ENCODE peak calls at places on chromosome 22, in seven cellular contexts. P is stomach, H is GM23338, S is endothelial cell of umbilical vein, W is sigmoid colon, R is HepG2, K is suprapubic skin. B is an unnamed sample.

GRCh38 chr22:17587631-17588030 is 24.3 kb downstream of the SLC25A18 start:
- DNase-seq in P (no peak), H (no peak), S (no peak), W (no peak), R (no peak), K (no peak), B (no peak)

GRCh38 chr22:29307658-29308147 is 1.3 kb downstream of the GAS2L1 start:
- DNase-seq in P (no peak), H (no peak), S (no peak), W (peak), R (no peak), K (no peak), B (no peak)

GRCh38 chr22:50084570-50084969 is 656 bp downstream of the MLC1 start:
- DNase-seq in P (no peak), H (no peak), S (no peak), W (no peak), R (no peak), K (no peak), B (no peak)

GRCh38 chr22:36383110-36383581 is 4.6 kb downstream of the MYH9 start:
- DNase-seq in P (peak), H (no peak), S (peak), W (no peak), R (no peak), K (no peak), B (no peak)

GRCh38 chr22:36443198-36443770 is 38.2 kb downstream of the TXN2 start:
- DNase-seq in P (no peak), H (no peak), S (no peak), W (no peak), R (no peak), K (no peak), B (no peak)

GRCh38 chr22:43094085-43094484 is 4.9 kb upstream of the TTLL1 start:
- DNase-seq in P (peak), H (no peak), S (no peak), W (no peak), R (peak), K (no peak), B (no peak)

GRCh38 chr22:23856721-23857605 is 712 bp upstream of the SLC2A11 start:
- DNase-seq in P (no peak), H (peak), S (peak), W (peak), R (peak), K (no peak), B (no peak)

GRCh38 chr22:23408321-23408720 is 171.8 kb downstream of the IGLL1 start:
- DNase-seq in P (no peak), H (no peak), S (no peak), W (no peak), R (no peak), K (no peak), B (no peak)

GRCh38 chr22:36770116-36770945 is 5.6 kb downstream of the IFT27 start:
- DNase-seq in P (no peak), H (peak), S (no peak), W (peak), R (no peak), K (peak), B (no peak)

GRCh38 chr22:43848366-43849171 is 13.7 kb downstream of the SULT4A1 start:
- DNase-seq in P (no peak), H (peak), S (no peak), W (peak), R (no peak), K (no peak), B (no peak)

GRCh38 chr22:45302047-45302446 is 7.7 kb upstream of the FAM118A start:
- DNase-seq in P (no peak), H (no peak), S (peak), W (no peak), R (peak), K (no peak), B (no peak)

GRCh38 chr22:45072322-45072903 is 62.6 kb upstream of the PHF21B start:
- DNase-seq in P (no peak), H (peak), S (no peak), W (no peak), R (no peak), K (no peak), B (no peak)

GRCh38 chr22:44092636-44093220 is 68.6 kb downstream of the PARVB start:
- DNase-seq in P (no peak), H (no peak), S (no peak), W (peak), R (peak), K (no peak), B (no peak)

GRCh38 chr22:47128216-47129215 is 366.1 kb downstream of the TBC1D22A start:
- DNase-seq in P (no peak), H (no peak), S (no peak), W (no peak), R (no peak), K (peak), B (no peak)

GRCh38 chr22:46827781-46828180 is 65.3 kb downstream of the TBC1D22A start:
- DNase-seq in P (no peak), H (no peak), S (no peak), W (no peak), R (no peak), K (no peak), B (no peak)

GRCh38 chr22:41939981-41940852 is 6.7 kb downstream of the CENPM start:
- DNase-seq in P (peak), H (peak), S (no peak), W (no peak), R (no peak), K (no peak), B (no peak)

GRCh38 chr22:19361501-19362103 is 69.9 kb downstream of the HIRA start:
- DNase-seq in P (no peak), H (no peak), S (no peak), W (no peak), R (no peak), K (no peak), B (no peak)

GRCh38 chr22:46620588-46621242 is 529 bp downstream of the GRAMD4 start:
- DNase-seq in P (no peak), H (peak), S (no peak), W (peak), R (no peak), K (no peak), B (no peak)

GRCh38 chr22:26768986-26769385 is 111.6 kb downstream of the MIAT start:
- DNase-seq in P (no peak), H (no peak), S (no peak), W (no peak), R (no peak), K (no peak), B (no peak)

GRCh38 chr22:26143801-26144325 is 25.4 kb upstream of the SEZ6L start:
- DNase-seq in P (no peak), H (no peak), S (no peak), W (no peak), R (no peak), K (no peak), B (no peak)

GRCh38 chr22:28883917-28884753 is 763 bp downstream of the ZNRF3 start:
- DNase-seq in P (peak), H (peak), S (peak), W (peak), R (no peak), K (peak), B (no peak)

GRCh38 chr22:48496226-48496845 is 1331.3 kb downstream of the BRD1 start:
- DNase-seq in P (no peak), H (no peak), S (no peak), W (no peak), R (no peak), K (peak), B (no peak)

GRCh38 chr22:35612903-35613302 is 4.2 kb downstream of the MB start:
- DNase-seq in P (no peak), H (no peak), S (no peak), W (no peak), R (no peak), K (no peak), B (no peak)

GRCh38 chr22:30617819-30618218 is 10.8 kb downstream of the TCN2 start:
- DNase-seq in P (no peak), H (no peak), S (no peak), W (no peak), R (no peak), K (no peak), B (no peak)

GRCh38 chr22:30290318-30290678 is 993 bp upstream of the CASTOR1 start:
- DNase-seq in P (no peak), H (no peak), S (peak), W (no peak), R (no peak), K (no peak), B (no peak)

GRCh38 chr22:41445171-41446056 is 1.2 kb downstream of the TOB2 start:
- DNase-seq in P (peak), H (peak), S (peak), W (peak), R (no peak), K (no peak), B (no peak)

GRCh38 chr22:20092477-20092854 is 12.4 kb downstream of the DGCR8 start:
- DNase-seq in P (no peak), H (no peak), S (no peak), W (no peak), R (no peak), K (no peak), B (no peak)

GRCh38 chr22:26709617-26710390 is 52.4 kb downstream of the MIAT start:
- DNase-seq in P (no peak), H (no peak), S (no peak), W (no peak), R (no peak), K (no peak), B (no peak)

GRCh38 chr22:50719814-50720300 is 18.1 kb upstream of the ACR start:
- DNase-seq in P (no peak), H (peak), S (no peak), W (no peak), R (no peak), K (no peak), B (no peak)

GRCh38 chr22:33921576-33922181 is 1.4 kb upstream of the LARGE1 start:
- DNase-seq in P (peak), H (peak), S (no peak), W (peak), R (peak), K (peak), B (no peak)

GRCh38 chr22:33922268-33922667 is 2.0 kb upstream of the LARGE1 start:
- DNase-seq in P (peak), H (peak), S (no peak), W (peak), R (peak), K (peak), B (no peak)

GRCh38 chr22:33919591-33920501 is at the start of gene LARGE1:
- DNase-seq in P (peak), H (peak), S (no peak), W (peak), R (peak), K (peak), B (no peak)

GRCh38 chr22:33923033-33923432 is 2.8 kb upstream of the LARGE1 start:
- DNase-seq in P (no peak), H (no peak), S (no peak), W (no peak), R (no peak), K (no peak), B (no peak)

GRCh38 chr22:33920927-33921575 is 775 bp upstream of the LARGE1 start:
- DNase-seq in P (peak), H (peak), S (peak), W (peak), R (peak), K (peak), B (no peak)
- TF ChIP-seq POLR2AphosphoS5 in P (peak), H (peak), S (no peak), W (peak), R (peak), K (no peak), B (peak)

GRCh38 chr22:38923463-38924196 is 33.8 kb upstream of the APOBEC3A start:
- DNase-seq in P (peak), H (peak), S (peak), W (peak), R (peak), K (peak), B (no peak)
- TF ChIP-seq POLR2AphosphoS5 in P (peak), H (no peak), S (no peak), W (peak), R (peak), K (no peak), B (no peak)

DNA sequence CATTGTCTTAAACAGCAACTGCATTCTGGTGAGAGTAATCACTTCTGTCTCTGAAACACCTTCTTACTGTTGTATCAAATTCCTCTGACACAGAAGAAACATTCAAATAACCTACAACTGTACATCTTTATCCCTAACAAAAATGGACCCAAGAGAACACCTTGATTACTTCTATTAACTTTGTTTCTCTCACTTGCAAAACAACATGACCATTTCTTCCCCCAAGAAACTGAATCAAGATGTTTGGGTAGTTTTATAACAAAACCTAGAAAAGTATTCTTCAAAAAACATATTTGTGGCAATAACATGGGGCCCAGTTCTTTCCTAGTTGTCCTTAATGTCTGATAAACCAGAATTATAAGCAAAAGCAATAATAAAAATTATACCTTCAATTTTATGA is 59.3 kb downstream of the MAPK1 start:
- DNase-seq in P (no peak), H (no peak), S (no peak), W (no peak), R (no peak), K (no peak), B (no peak)
- TF ChIP-seq POLR2AphosphoS5 in P (no peak), H (no peak), S (no peak), W (no peak), R (no peak), K (no peak), B (no peak)

GRCh38 chr22:27816552-27816951 is 15.0 kb upstream of the MN1 start:
- DNase-seq in P (no peak), H (no peak), S (no peak), W (no peak), R (no peak), K (no peak), B (no peak)
- TF ChIP-seq POLR2AphosphoS5 in P (no peak), H (no peak), S (no peak), W (no peak), R (no peak), K (no peak), B (no peak)

DNA sequence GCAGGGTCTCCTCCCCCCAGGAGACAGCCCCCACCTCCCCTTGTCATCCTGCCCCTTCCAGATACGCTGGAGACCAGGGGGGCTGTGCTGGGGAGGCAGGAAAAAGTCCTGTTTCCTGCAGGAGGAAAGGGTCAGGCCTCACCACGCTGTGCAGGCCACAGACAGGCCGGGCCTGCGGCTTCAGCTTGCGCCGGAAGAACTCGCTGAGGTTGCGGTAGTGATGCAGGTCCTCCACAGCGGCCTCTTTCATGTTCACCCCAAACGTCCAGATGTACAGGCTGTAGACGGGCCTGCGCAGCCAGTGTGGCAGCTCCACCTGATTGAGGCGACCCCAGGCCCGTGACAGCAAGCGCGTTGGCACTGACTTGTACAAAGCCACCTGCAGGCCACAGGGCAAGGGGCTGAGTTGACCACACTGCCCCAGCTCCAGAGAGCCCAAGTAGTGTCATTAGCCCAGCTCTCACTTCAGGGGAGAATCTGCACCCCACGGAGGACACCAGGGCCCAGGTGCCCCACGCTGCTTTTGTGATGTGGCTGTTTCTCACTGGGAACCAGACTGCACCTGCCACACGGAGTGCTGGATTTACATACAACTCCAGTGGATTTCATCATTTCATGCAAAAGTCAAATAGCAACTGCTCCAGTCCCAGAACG is 40.4 kb downstream of the PISD start:
- DNase-seq in P (no peak), H (no peak), S (no peak), W (no peak), R (no peak), K (no peak), B (no peak)
- TF ChIP-seq POLR2AphosphoS5 in P (no peak), H (no peak), S (no peak), W (no peak), R (no peak), K (no peak), B (no peak)

B was measured in vagina.